ENCODE peak calls at places on chromosome 5, in six cellular contexts. W, T, D, U, R and L are unnamed samples.

GRCh38 chr5:15529821-15530220 is 29.8 kb downstream of the FBXL7 start:
- DNase-seq in T (no peak), W (no peak), R (no peak), U (no peak), D (no peak), L (no peak)

GRCh38 chr5:79876510-79876909 is 114.6 kb downstream of the MTX3 start:
- DNase-seq in W (no peak), R (no peak), T (no peak), D (no peak), U (no peak), L (no peak)

GRCh38 chr5:139514486-139514856 is 31.9 kb upstream of the STING1 start:
- DNase-seq in R (no peak), D (no peak), W (no peak), T (no peak), U (peak), L (no peak)

GRCh38 chr5:12095808-12096281 is 191.6 kb upstream of the CTNND2 start:
- DNase-seq in U (peak), T (peak), W (no peak), R (no peak), D (no peak), L (no peak)

GRCh38 chr5:5880364-5880763 is 457.9 kb downstream of the ICE1 start:
- DNase-seq in D (no peak), W (no peak), R (no peak), T (no peak), U (no peak), L (no peak)

GRCh38 chr5:170297589-170298462 is at the start of gene LCP2:
- DNase-seq in U (peak), T (no peak), R (peak), W (no peak), D (no peak), L (no peak)

GRCh38 chr5:179407191-179408175 is 62.2 kb upstream of the ADAMTS2 start:
- DNase-seq in D (no peak), U (no peak), T (no peak), R (no peak), W (no peak), L (no peak)

GRCh38 chr5:82393951-82394350 is 115.8 kb upstream of the RPS23 start:
- DNase-seq in D (no peak), R (no peak), U (no peak), T (no peak), W (no peak), L (no peak)

GRCh38 chr5:11075010-11075860 is 314.2 kb upstream of the DAP start:
- DNase-seq in R (no peak), W (no peak), U (no peak), D (no peak), T (no peak), L (no peak)

GRCh38 chr5:39765381-39765780 is 340.6 kb upstream of the DAB2 start:
- DNase-seq in T (no peak), R (no peak), W (no peak), D (no peak), U (peak), L (no peak)

GRCh38 chr5:135660826-135661555 is 82.2 kb upstream of the CXCL14 start:
- DNase-seq in U (no peak), D (no peak), T (no peak), R (no peak), W (no peak), L (no peak)

GRCh38 chr5:173602423-173602822 is 14.0 kb downstream of the BOD1 start:
- DNase-seq in T (no peak), W (no peak), U (peak), D (no peak), R (no peak), L (no peak)

GRCh38 chr5:159586941-159587340 is 256.7 kb upstream of the IL12B start:
- DNase-seq in D (no peak), W (no peak), T (no peak), R (no peak), U (no peak), L (no peak)

GRCh38 chr5:82356808-82357671 is 78.9 kb upstream of the RPS23 start:
- DNase-seq in D (peak), T (peak), U (peak), R (peak), W (peak), L (peak)

GRCh38 chr5:43802119-43802518 is 199.1 kb downstream of the NNT start:
- DNase-seq in D (no peak), W (no peak), T (peak), R (no peak), U (peak), L (no peak)

GRCh38 chr5:33324667-33325307 is 116.0 kb upstream of the TARS1 start:
- DNase-seq in W (no peak), R (no peak), U (no peak), D (no peak), T (no peak), L (no peak)

GRCh38 chr5:52786937-52787599 is 648 bp upstream of the ITGA1 start:
- DNase-seq in U (peak), T (no peak), W (no peak), D (no peak), R (peak), L (peak)

GRCh38 chr5:13783731-13784130 is 160.8 kb downstream of the DNAH5 start:
- DNase-seq in W (no peak), R (no peak), T (no peak), D (no peak), U (no peak), L (no peak)

GRCh38 chr5:80864109-80864508 is 96.1 kb upstream of the RASGRF2 start:
- DNase-seq in D (no peak), U (no peak), R (no peak), T (no peak), W (no peak), L (no peak)

GRCh38 chr5:142508630-142509425 is 177.1 kb downstream of the FGF1 start:
- DNase-seq in W (no peak), T (no peak), U (no peak), R (no peak), D (no peak), L (no peak)

GRCh38 chr5:79694652-79695051 is 5.0 kb downstream of the CMYA5 start:
- DNase-seq in U (no peak), D (no peak), W (no peak), T (no peak), R (no peak), L (no peak)

GRCh38 chr5:176402684-176403083 is 13.7 kb downstream of the CLTB start:
- DNase-seq in U (no peak), D (no peak), W (no peak), T (no peak), R (no peak), L (no peak)

GRCh38 chr5:19927919-19928318 is 60.1 kb downstream of the CDH18 start:
- DNase-seq in W (no peak), D (no peak), R (no peak), U (peak), T (no peak), L (no peak)

GRCh38 chr5:82058710-82059109 is 86.9 kb downstream of the ATG10 start:
- DNase-seq in R (no peak), D (no peak), W (no peak), T (no peak), U (no peak), L (no peak)

GRCh38 chr5:174418809-174419522 is 305.4 kb upstream of the MSX2 start:
- DNase-seq in T (no peak), R (no peak), D (no peak), W (no peak), U (peak), L (no peak)

GRCh38 chr5:77101298-77101697 is 14.2 kb upstream of the ZBED3 start:
- DNase-seq in W (no peak), U (peak), T (no peak), D (no peak), R (no peak), L (no peak)

GRCh38 chr5:132776077-132776931 is 735 bp downstream of the SEPTIN8 start:
- DNase-seq in D (no peak), W (no peak), T (no peak), U (no peak), R (peak), L (peak)

GRCh38 chr5:124136609-124137008 is 609.8 kb downstream of the ZNF608 start:
- DNase-seq in T (no peak), W (no peak), D (no peak), U (no peak), R (no peak), L (no peak)

GRCh38 chr5:35218981-35219380 is 11.3 kb downstream of the PRLR start:
- DNase-seq in R (no peak), T (no peak), U (no peak), W (no peak), D (no peak), L (no peak)

GRCh38 chr5:54115768-54116403 is 194.5 kb downstream of the ARL15 start:
- DNase-seq in R (no peak), U (peak), W (no peak), T (no peak), D (no peak), L (peak)

GRCh38 chr5:75707911-75708509 is 9.2 kb downstream of the POC5 start:
- DNase-seq in U (peak), R (no peak), T (no peak), D (no peak), W (no peak), L (no peak)

GRCh38 chr5:170660531-170660930 is 123.0 kb upstream of the GABRP start:
- DNase-seq in W (no peak), R (no peak), T (no peak), D (no peak), U (no peak), L (no peak)

GRCh38 chr5:38846379-38846967 is 661 bp downstream of the OSMR start:
- DNase-seq in U (no peak), T (no peak), R (no peak), D (no peak), W (no peak), L (no peak)

GRCh38 chr5:34684281-34684979 is 28.3 kb downstream of the RAI14 start:
- DNase-seq in U (peak), T (no peak), R (peak), D (no peak), W (no peak), L (peak)

GRCh38 chr5:60826653-60827052 is 17.4 kb downstream of the ELOVL7 start:
- DNase-seq in R (no peak), U (no peak), W (no peak), T (no peak), D (no peak), L (no peak)

GRCh38 chr5:133225671-133226152 is 173.9 kb downstream of the HSPA4 start:
- DNase-seq in W (no peak), R (no peak), D (no peak), T (no peak), U (no peak), L (peak)